ENCODE peak calls at places on chromosomes 11 and 22, in four cellular contexts. One of them, this sample, is unnamed.

GRCh38 chr11:88337342-88338222 is at the start of gene CTSC:
- DNase-seq in IMR-90: peak; percentile 87
- DNase-seq in OCI-LY7: peak; percentile 96
- DNase-seq in endodermal cell: peak; percentile 97
- DNase-seq in this sample: peak; percentile 97

GRCh38 chr11:43788394-43788793 is 92.2 kb upstream of the ALKBH3 start:
- DNase-seq in OCI-LY7: peak; percentile 79
- DNase-seq in endodermal cell: no peak
- DNase-seq in IMR-90: no peak
- DNase-seq in this sample: no peak

GRCh38 chr22:44026630-44027511 is 2.8 kb downstream of the PARVB start:
- DNase-seq in endodermal cell: no peak
- DNase-seq in OCI-LY7: peak; percentile 79
- DNase-seq in IMR-90: peak; percentile 63
- DNase-seq in this sample: peak; percentile 96

GRCh38 chr11:40867991-40868685 is 591.3 kb downstream of the LRRC4C start:
- DNase-seq in IMR-90: no peak
- DNase-seq in OCI-LY7: no peak
- DNase-seq in endodermal cell: no peak
- DNase-seq in this sample: no peak

GRCh38 chr11:68980776-68981065 is at the start of gene MRGPRD:
- DNase-seq in endodermal cell: no peak
- DNase-seq in IMR-90: no peak
- DNase-seq in OCI-LY7: no peak
- DNase-seq in this sample: no peak

GRCh38 chr22:27488456-27489224 is 312.9 kb downstream of the MN1 start:
- DNase-seq in IMR-90: no peak
- DNase-seq in endodermal cell: no peak
- DNase-seq in OCI-LY7: no peak
- DNase-seq in this sample: no peak

GRCh38 chr11:61543606-61544306 is 35.2 kb downstream of the LRRC10B start:
- DNase-seq in endodermal cell: no peak
- DNase-seq in OCI-LY7: no peak
- DNase-seq in IMR-90: peak; percentile 57
- DNase-seq in this sample: no peak

GRCh38 chr11:59173964-59174663 is 2.2 kb downstream of the DTX4 start:
- DNase-seq in IMR-90: peak; percentile 59
- DNase-seq in OCI-LY7: no peak
- DNase-seq in endodermal cell: peak; percentile 89
- DNase-seq in this sample: peak; percentile 68

GRCh38 chr22:39932918-39933649 is 27.1 kb upstream of the TMA7B start:
- DNase-seq in endodermal cell: peak; percentile 91
- DNase-seq in OCI-LY7: peak; percentile 68
- DNase-seq in IMR-90: no peak
- DNase-seq in this sample: peak; percentile 74

GRCh38 chr22:28329582-28330073 is 350.0 kb downstream of the TTC28 start:
- DNase-seq in OCI-LY7: no peak
- DNase-seq in IMR-90: peak; percentile 26
- DNase-seq in endodermal cell: no peak
- DNase-seq in this sample: no peak

DNA sequence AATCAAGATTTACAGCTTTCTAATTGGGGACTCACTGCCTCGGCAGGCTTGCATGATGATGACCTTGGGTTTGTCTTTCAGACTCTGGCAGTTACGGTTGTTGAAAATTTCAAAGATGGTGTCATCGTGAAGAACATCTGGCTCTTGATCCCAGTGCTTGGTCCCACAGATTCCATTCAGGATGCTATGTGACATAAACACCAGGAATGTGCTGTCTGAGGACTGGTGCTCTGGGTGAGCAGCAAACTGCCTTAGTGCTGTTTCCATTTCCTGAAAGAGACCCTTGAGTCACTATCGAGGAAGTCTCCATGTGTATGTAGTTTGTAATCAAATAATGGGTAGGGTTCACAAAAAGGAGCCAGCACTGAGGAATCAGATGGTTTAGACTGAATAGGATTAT is 7.1 kb downstream of the CASP12 start:
- DNase-seq in endodermal cell: no peak
- DNase-seq in OCI-LY7: no peak
- DNase-seq in IMR-90: peak; percentile 90
- DNase-seq in this sample: no peak
- H3K4me3 ChIP-seq in endodermal cell: no peak overlapping the region
- H3K4me3 ChIP-seq in OCI-LY7: no peak overlapping the region
- H3K4me3 ChIP-seq in IMR-90: no peak overlapping the region
- H3K4me3 ChIP-seq in this sample: no peak overlapping the region

GRCh38 chr11:45722144-45722543 is 56.7 kb upstream of the CHST1 start:
- DNase-seq in IMR-90: no peak
- DNase-seq in OCI-LY7: no peak
- DNase-seq in endodermal cell: peak; percentile 86
- DNase-seq in this sample: peak; percentile 14

GRCh38 chr11:45725776-45726606 is 60.6 kb upstream of the CHST1 start:
- DNase-seq in OCI-LY7: no peak
- DNase-seq in IMR-90: no peak
- DNase-seq in endodermal cell: no peak
- DNase-seq in this sample: no peak

GRCh38 chr11:45725121-45725520 is 59.7 kb upstream of the CHST1 start:
- DNase-seq in endodermal cell: no peak
- DNase-seq in OCI-LY7: no peak
- DNase-seq in IMR-90: no peak
- DNase-seq in this sample: no peak

GRCh38 chr11:45724145-45724544 is 58.7 kb upstream of the CHST1 start:
- DNase-seq in endodermal cell: peak; percentile 59
- DNase-seq in IMR-90: no peak
- DNase-seq in OCI-LY7: no peak
- DNase-seq in this sample: no peak

GRCh38 chr11:45723421-45723820 is 58.0 kb upstream of the CHST1 start:
- DNase-seq in endodermal cell: no peak
- DNase-seq in IMR-90: no peak
- DNase-seq in OCI-LY7: no peak
- DNase-seq in this sample: no peak
- H3K4me3 ChIP-seq in endodermal cell: no peak overlapping the region
- H3K4me3 ChIP-seq in IMR-90: no peak overlapping the region
- H3K4me3 ChIP-seq in OCI-LY7: no peak overlapping the region
- H3K4me3 ChIP-seq in this sample: no peak overlapping the region

GRCh38 chr11:8206251-8207079 is 37.6 kb upstream of the RIC3 start:
- DNase-seq in endodermal cell: peak; percentile 79
- DNase-seq in IMR-90: no peak
- DNase-seq in OCI-LY7: no peak
- DNase-seq in this sample: no peak
- H3K4me3 ChIP-seq in endodermal cell: no peak overlapping the region
- H3K4me3 ChIP-seq in IMR-90: no peak overlapping the region
- H3K4me3 ChIP-seq in OCI-LY7: no peak overlapping the region
- H3K4me3 ChIP-seq in this sample: no peak overlapping the region

GRCh38 chr11:22635689-22636088 is 10.1 kb upstream of the FANCF start:
- DNase-seq in OCI-LY7: no peak
- DNase-seq in IMR-90: no peak
- DNase-seq in endodermal cell: peak; percentile 75
- DNase-seq in this sample: no peak

GRCh38 chr11:22634897-22635629 is 9.4 kb upstream of the FANCF start:
- DNase-seq in endodermal cell: peak; percentile 83
- DNase-seq in OCI-LY7: no peak
- DNase-seq in IMR-90: peak; percentile 18
- DNase-seq in this sample: no peak

GRCh38 chr11:22633354-22633902 is 7.8 kb upstream of the FANCF start:
- DNase-seq in endodermal cell: peak; percentile 56
- DNase-seq in OCI-LY7: no peak
- DNase-seq in IMR-90: no peak
- DNase-seq in this sample: no peak
- H3K4me3 ChIP-seq in endodermal cell: no peak overlapping the region
- H3K4me3 ChIP-seq in OCI-LY7: no peak overlapping the region
- H3K4me3 ChIP-seq in IMR-90: no peak overlapping the region
- H3K4me3 ChIP-seq in this sample: no peak overlapping the region

GRCh38 chr11:120326845-120327281 is 1.8 kb downstream of the TLCD5 start:
- DNase-seq in IMR-90: peak; percentile 51
- DNase-seq in OCI-LY7: no peak
- DNase-seq in endodermal cell: no peak
- DNase-seq in this sample: no peak
- H3K4me3 ChIP-seq in IMR-90: no peak overlapping the region
- H3K4me3 ChIP-seq in OCI-LY7: no peak overlapping the region
- H3K4me3 ChIP-seq in endodermal cell: peak overlapping the region; percentile 96
- H3K4me3 ChIP-seq in this sample: no peak overlapping the region

GRCh38 chr11:72069787-72070251 is 10.5 kb downstream of the NUMA1 start:
- DNase-seq in OCI-LY7: no peak
- DNase-seq in IMR-90: peak; percentile 84
- DNase-seq in endodermal cell: peak; percentile 65
- DNase-seq in this sample: peak; percentile 79
- H3K4me3 ChIP-seq in OCI-LY7: no peak overlapping the region
- H3K4me3 ChIP-seq in IMR-90: no peak overlapping the region
- H3K4me3 ChIP-seq in endodermal cell: no peak overlapping the region
- H3K4me3 ChIP-seq in this sample: peak overlapping the region; percentile 46

GRCh38 chr22:17607891-17608521 is 20.5 kb downstream of the ATP6V1E1 start:
- DNase-seq in OCI-LY7: no peak
- DNase-seq in endodermal cell: no peak
- DNase-seq in IMR-90: peak; percentile 10
- DNase-seq in this sample: no peak

GRCh38 chr22:17613280-17613679 is 15.3 kb downstream of the ATP6V1E1 start:
- DNase-seq in OCI-LY7: no peak
- DNase-seq in IMR-90: no peak
- DNase-seq in endodermal cell: no peak
- DNase-seq in this sample: no peak

GRCh38 chr22:17606472-17606871 is 22.1 kb downstream of the ATP6V1E1 start:
- DNase-seq in OCI-LY7: no peak
- DNase-seq in endodermal cell: no peak
- DNase-seq in IMR-90: peak; percentile 65
- DNase-seq in this sample: no peak

DNA sequence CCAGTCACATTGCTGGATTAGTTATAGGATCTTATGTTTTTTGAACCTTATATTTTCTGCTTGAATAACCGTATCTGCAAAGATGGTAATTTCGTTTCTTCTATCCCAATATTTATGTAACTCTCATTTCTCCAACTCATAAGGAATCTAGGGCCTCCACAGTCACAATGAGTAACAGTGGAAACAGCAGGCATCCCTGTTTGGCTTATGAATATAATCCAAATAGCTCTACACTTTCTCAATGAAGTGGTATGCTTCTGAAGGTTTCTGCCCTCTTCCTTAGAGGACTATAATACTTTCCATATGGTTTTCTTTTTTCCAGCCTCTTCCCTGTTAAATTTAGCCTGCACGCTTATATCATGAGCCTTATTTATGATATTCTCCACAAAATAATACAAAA is 16.5 kb downstream of the ATP6V1E1 start:
- DNase-seq in endodermal cell: no peak
- DNase-seq in IMR-90: peak; percentile 57
- DNase-seq in OCI-LY7: no peak
- DNase-seq in this sample: no peak
- H3K4me3 ChIP-seq in endodermal cell: no peak overlapping the region
- H3K4me3 ChIP-seq in IMR-90: no peak overlapping the region
- H3K4me3 ChIP-seq in OCI-LY7: no peak overlapping the region
- H3K4me3 ChIP-seq in this sample: no peak overlapping the region

DNA sequence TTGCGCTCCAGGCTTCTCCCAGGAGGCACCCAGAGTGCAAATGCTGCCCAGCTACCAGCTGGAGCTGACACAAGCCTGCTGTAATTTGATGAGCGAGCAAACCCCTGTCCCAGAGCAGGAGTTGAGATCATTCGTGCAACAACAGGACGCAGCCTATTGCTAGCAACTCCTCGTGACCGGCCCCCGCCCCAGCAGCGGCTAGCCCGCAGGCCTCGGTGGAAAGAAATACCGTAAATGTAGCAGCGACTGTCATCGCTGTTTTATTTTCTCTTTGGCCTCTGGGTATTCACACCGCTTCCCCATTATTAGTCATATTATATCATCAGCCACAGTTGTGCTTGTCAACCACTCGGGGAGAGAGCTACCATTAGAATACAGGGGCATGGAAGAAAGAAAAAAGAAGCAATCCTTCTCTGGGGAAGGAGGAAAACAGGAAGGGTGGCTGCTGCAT is 59.2 kb upstream of the ATXN10 start:
- DNase-seq in endodermal cell: no peak
- DNase-seq in OCI-LY7: no peak
- DNase-seq in IMR-90: peak; percentile 80
- DNase-seq in this sample: no peak
- H3K4me3 ChIP-seq in endodermal cell: no peak overlapping the region
- H3K4me3 ChIP-seq in OCI-LY7: no peak overlapping the region
- H3K4me3 ChIP-seq in IMR-90: no peak overlapping the region
- H3K4me3 ChIP-seq in this sample: no peak overlapping the region

GRCh38 chr22:17199131-17199731 is 20.0 kb downstream of the ADA2 start:
- DNase-seq in endodermal cell: peak; percentile 90
- DNase-seq in OCI-LY7: no peak
- DNase-seq in IMR-90: peak; percentile 16
- DNase-seq in this sample: no peak

GRCh38 chr22:17201285-17201945 is 17.8 kb downstream of the ADA2 start:
- DNase-seq in endodermal cell: peak; percentile 58
- DNase-seq in IMR-90: peak; percentile 18
- DNase-seq in OCI-LY7: no peak
- DNase-seq in this sample: no peak

GRCh38 chr22:17194213-17194612 is 25.0 kb downstream of the ADA2 start:
- DNase-seq in IMR-90: no peak
- DNase-seq in OCI-LY7: no peak
- DNase-seq in endodermal cell: peak; percentile 61
- DNase-seq in this sample: no peak

DNA sequence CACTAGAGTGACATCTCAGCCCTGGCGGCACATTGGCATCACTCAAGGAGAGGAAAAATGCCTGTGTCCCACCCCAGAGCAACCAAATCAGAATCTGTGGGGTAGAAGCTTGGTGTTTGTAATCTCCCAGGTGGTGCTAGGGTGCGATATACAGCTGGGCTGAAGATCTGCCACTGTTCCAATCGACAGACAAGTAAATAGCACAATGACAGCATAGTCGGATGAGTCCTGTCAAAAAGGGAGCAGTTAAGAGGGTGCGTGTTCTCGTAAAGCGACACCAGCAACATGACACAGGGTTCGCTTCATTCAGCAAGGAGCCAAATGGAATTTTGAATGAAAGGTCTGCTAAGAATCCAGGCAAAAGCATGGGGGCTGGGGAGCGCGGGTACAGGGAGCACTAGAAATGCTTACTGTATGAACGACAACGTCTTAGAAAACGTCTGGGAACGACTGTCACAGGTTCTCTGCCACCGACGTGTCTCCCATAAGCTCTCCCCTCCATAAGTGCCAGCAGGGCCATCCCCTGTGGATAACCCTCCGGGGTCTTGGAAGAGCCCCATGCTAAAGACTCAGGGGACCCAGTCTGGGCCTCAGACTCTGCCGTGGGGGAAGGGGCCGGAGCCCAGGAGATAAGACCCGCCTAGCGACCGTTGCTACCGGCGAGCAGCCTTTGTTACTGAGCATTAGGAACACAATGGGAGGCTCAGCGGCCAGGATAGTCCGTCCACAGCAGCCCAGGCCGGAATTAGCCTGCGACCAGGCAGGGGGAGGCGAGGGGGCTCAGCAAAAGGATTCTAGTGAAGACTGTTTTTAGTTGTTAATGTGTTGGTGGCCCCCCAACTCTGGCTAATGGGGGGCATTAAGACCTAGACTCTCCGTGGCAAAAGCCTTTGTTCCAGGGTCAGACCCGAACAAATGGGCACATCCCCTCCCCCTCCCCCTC is 20.8 kb downstream of the ADA2 start:
- DNase-seq in IMR-90: no peak
- DNase-seq in endodermal cell: peak; percentile 97
- DNase-seq in OCI-LY7: no peak
- DNase-seq in this sample: no peak
- H3K4me3 ChIP-seq in IMR-90: no peak overlapping the region
- H3K4me3 ChIP-seq in endodermal cell: peak overlapping the region; percentile 72
- H3K4me3 ChIP-seq in OCI-LY7: no peak overlapping the region
- H3K4me3 ChIP-seq in this sample: no peak overlapping the region

This sample was measured in GM12865.